ENCODE peak calls at places on chromosomes 13 and 19, in four cellular contexts. O is sciatic nerve; H is stimulated activated CD8-positive, alpha-beta memory T cell treated with anti-CD3 and anti-CD28 coated beads, Interleukin-4, amount 100 ng/mL, for 4 hours; X is fibroblast of villous mesenchyme. P is an unnamed sample.

GRCh38 chr19:40596608-40597328 is 4.4 kb upstream of the LTBP4 start:
- DNase-seq in O (peak), H (no peak), X (peak), P (no peak)

GRCh38 chr19:34692541-34692940 is 15.1 kb downstream of the ZNF302 start:
- DNase-seq in O (no peak), H (no peak), X (no peak), P (no peak)

GRCh38 chr19:4358709-4359626 is 15.6 kb downstream of the MPND start:
- DNase-seq in O (no peak), H (no peak), X (no peak), P (no peak)

GRCh38 chr19:45518469-45518826 is 11.2 kb downstream of the VASP start:
- DNase-seq in O (no peak), H (no peak), X (no peak), P (no peak)

GRCh38 chr19:39133431-39134270 is 8.1 kb downstream of the PAK4 start:
- DNase-seq in O (no peak), H (no peak), X (no peak), P (no peak)

GRCh38 chr19:45729774-45730388 is 815 bp downstream of the FBXO46 start:
- DNase-seq in O (no peak), H (no peak), X (no peak), P (no peak)

GRCh38 chr19:17052439-17052838 is 22.8 kb downstream of the HAUS8 start:
- DNase-seq in O (no peak), H (no peak), X (peak), P (peak)

GRCh38 chr13:90545070-90545840 is 802.2 kb upstream of the MIR17HG start:
- DNase-seq in O (no peak), H (no peak), X (no peak), P (no peak)

GRCh38 chr19:34430738-34431625 is 2.8 kb downstream of the UBA2 start:
- DNase-seq in O (no peak), H (peak), X (peak), P (peak)

GRCh38 chr19:11481777-11482383 is 1.0 kb upstream of the ELAVL3 start:
- DNase-seq in O (peak), H (peak), X (peak), P (peak)

GRCh38 chr19:7861619-7862412 is 12.4 kb downstream of the PRR36 start:
- DNase-seq in O (no peak), H (no peak), X (no peak), P (no peak)

GRCh38 chr19:46731007-46731501 is 14.1 kb upstream of the PRKD2 start:
- DNase-seq in O (no peak), H (no peak), X (peak), P (no peak)

P was measured in OCI-LY7.